ENCODE peak calls at places on chromosomes 7 and 10, in four cellular contexts. G is fibroblast of mammary gland, O is fibroblast of lung, Q is BJ. V is an unnamed sample.

GRCh38 chr7:69698109-69698840 is 100.0 kb downstream of the AUTS2 start:
- DNase-seq in G (no peak), O (no peak), Q (no peak), V (no peak)

GRCh38 chr7:50416509-50417299 is 33.4 kb downstream of the FIGNL1 start:
- DNase-seq in G (no peak), O (no peak), Q (no peak), V (no peak)

GRCh38 chr10:42896735-42897134 is 114.1 kb downstream of the BMS1 start:
- DNase-seq in O (no peak), G (no peak), Q (no peak), V (no peak)

GRCh38 chr10:7333995-7334964 is 76.6 kb downstream of the SFMBT2 start:
- DNase-seq in G (peak), Q (no peak), O (peak), V (no peak)

GRCh38 chr7:70762697-70763096 is 369.2 kb upstream of the GALNT17 start:
- DNase-seq in O (no peak), G (no peak), Q (no peak), V (no peak)

GRCh38 chr10:60130130-60130579 is 223.8 kb upstream of the CCDC6 start:
- DNase-seq in G (no peak), Q (no peak), O (no peak), V (no peak)

GRCh38 chr10:79390551-79391229 is 43.4 kb downstream of the PPIF start:
- DNase-seq in G (no peak), O (no peak), Q (no peak), V (no peak)

GRCh38 chr7:35802649-35803048 is 1.8 kb downstream of the SEPTIN7 start:
- DNase-seq in G (no peak), Q (no peak), O (no peak), V (no peak)

GRCh38 chr7:28957064-28957821 is 887 bp downstream of the TRIL start:
- DNase-seq in O (peak), Q (no peak), G (no peak), V (no peak)

GRCh38 chr10:13334556-13334955 is 13.5 kb downstream of the SEPHS1 start:
- DNase-seq in G (no peak), O (no peak), Q (no peak), V (no peak)

GRCh38 chr10:57849726-57850357 is 417.9 kb downstream of the IPMK start:
- DNase-seq in Q (no peak), O (peak), G (peak), V (no peak)

GRCh38 chr7:156139633-156140032 is 327.4 kb upstream of the SHH start:
- DNase-seq in Q (no peak), O (no peak), G (no peak), V (no peak)

GRCh38 chr7:101804087-101804631 is 13.3 kb upstream of the CUX1 start:
- DNase-seq in Q (no peak), O (no peak), G (no peak), V (no peak)
- H3K4me3 ChIP-seq in Q (no peak), O (no peak), G (no peak), V (no peak)

DNA sequence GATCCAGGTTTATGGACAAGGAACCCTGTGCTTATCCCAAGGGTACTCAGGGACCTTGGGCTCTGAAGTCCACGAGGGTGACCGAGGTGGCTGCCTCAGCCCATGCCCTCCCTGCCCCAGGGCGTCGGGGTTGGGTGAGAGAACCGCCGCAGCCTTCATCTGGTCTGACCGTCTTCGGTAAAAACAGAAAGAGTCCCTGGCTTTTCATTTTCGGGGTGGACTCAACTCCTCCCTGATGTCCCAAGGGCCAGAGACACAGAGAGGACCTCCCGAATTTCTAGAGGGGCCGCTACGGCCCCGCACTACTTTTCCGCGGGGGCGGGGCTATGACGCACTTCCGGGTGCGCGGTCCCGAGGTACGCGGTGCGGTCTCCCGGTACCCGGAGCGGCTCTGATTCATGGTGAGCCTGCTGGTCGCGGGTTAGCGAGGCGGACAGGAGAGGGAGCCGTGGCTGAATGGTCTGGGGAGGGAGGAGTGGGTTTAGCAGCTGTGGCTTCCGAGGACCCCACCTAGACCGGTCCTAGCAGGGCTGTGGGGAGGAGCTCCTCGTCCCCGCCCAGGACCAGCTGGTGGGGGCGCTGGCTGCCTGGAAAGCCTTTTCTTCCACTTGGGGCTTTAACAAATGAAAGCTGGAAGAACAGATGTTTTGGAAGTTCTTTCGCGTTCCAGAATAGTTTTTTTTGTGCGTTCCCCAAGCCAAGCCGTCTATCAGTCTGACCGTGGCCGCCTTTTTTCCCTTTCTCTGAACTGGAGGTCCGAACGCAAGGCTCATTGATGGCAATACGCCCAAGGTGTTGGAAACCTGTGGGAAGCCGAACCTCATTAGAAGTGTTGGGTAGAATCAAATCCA is at the start of gene ZSCAN21:
- DNase-seq in Q (no peak), G (peak), O (peak), V (peak)
- TF ChIP-seq CTCF in Q (peak), G (no peak), O (no peak), V (no peak)

GRCh38 chr7:124482229-124482628 is 283.4 kb downstream of the GPR37 start:
- DNase-seq in Q (no peak), G (no peak), O (no peak), V (no peak)

GRCh38 chr7:124480074-124480820 is 285.3 kb downstream of the GPR37 start:
- DNase-seq in Q (no peak), O (no peak), G (no peak), V (no peak)

DNA sequence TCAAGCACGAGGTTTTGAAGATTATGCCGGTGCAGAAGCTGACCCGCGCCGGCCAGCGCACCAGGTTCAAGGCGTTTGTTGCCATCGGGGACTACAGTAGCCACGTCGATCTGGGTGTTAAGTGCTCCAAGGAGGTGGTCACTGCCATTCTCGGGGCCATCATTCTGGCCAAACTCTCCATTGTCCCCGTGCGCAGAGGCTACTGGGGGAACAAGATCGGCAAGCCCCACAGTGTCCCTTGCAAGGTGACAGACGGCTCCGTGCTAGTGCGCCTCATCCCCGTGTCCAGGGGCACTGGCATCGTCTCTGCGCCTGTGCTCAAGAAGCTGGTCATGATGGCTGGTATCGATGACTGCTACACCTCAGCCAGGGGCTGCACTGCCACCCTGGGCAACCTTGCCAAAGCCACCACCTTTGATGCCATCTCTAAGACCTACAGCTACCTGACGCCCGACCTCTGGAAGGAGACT is 284.7 kb downstream of the GPR37 start:
- DNase-seq in Q (no peak), G (no peak), O (no peak), V (no peak)
- H3K4me3 ChIP-seq in Q (no peak), G (no peak), O (no peak), V (no peak)

DNA sequence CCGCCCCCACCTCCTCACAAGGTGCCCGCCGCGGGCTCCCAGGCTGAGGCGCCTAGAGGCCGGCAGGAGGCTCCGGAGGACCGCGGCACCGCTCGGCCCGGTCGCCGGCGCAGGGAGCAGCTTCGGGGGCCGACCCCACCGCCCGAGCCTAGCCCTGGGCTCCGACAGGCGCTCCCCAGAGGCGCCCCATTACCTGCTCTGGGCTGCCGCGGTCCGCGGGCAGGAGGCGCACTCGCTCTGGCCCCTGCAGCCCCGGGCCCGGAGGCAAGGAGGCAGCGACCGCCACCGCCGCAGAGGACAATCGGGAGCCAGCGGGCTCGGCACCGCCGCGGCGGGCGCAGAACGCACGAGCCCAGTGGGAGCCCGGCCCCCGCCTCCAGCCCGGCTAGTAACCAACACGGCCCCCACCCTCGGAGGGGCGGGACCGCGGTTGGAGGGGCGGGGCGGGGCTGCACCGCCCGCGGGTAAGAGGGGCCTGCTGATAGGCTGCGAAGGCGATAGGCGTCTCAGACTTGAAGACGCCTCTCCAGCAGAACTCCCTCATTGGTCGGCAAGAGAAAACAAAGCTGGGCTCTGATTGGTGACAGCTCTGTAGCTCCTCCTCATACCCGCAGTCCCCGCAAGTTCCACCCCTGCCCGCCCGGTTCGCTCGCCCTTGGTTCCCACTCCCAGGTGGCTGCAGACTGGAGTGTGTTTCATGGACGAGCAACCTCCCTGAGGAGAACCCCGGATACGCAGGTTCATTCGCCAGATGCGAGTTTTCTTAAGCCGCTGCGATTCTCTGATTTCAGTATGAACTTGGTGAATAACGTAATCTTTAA is at the start of gene MPP7:
- DNase-seq in O (peak), Q (peak), G (peak), V (peak)
- TF ChIP-seq CTCF in O (peak), Q (peak), G (no peak), V (peak)

GRCh38 chr7:94401411-94401810 is 6.7 kb downstream of the COL1A2 start:
- DNase-seq in G (peak), Q (no peak), O (no peak), V (no peak)

GRCh38 chr7:94400643-94401042 is 5.9 kb downstream of the COL1A2 start:
- DNase-seq in Q (no peak), G (peak), O (no peak), V (no peak)

GRCh38 chr7:94397721-94398120 is 3.0 kb downstream of the COL1A2 start:
- DNase-seq in G (peak), O (no peak), Q (no peak), V (no peak)

GRCh38 chr7:94396606-94397005 is 1.9 kb downstream of the COL1A2 start:
- DNase-seq in Q (no peak), O (peak), G (peak), V (no peak)

GRCh38 chr7:94400022-94400421 is 5.3 kb downstream of the COL1A2 start:
- DNase-seq in G (peak), O (no peak), Q (no peak), V (no peak)
- H3K4me3 ChIP-seq in G (peak), O (peak), Q (peak), V (peak)

DNA sequence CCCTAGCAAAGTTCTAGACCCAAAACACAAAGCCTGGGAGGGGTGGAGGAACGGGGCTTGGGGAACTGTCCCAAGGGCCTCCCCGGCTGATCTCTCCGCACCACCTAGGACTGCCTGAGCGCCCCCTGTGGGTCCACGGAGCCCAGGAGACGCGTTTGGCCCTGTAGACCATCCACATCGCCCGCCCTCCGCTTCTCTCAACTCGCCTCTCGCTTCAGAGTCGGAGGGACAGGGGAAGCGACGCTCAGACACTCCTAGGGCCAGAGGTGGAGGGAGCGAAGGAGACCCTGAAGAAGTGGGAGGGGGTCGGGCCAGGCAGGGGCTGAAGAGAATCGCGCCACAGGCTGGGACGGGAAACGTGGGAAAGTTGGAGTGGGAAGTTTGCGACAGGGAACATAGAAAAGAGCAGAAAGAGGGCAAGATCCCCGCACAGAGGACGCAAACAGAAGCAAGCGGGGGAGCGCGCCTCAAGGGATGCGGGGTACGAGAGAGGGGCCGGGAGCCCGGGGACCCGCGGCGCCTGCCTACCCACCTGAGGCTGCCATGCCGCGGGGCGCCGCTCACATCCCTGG is 378 bp downstream of the PIK3AP1 start:
- DNase-seq in O (no peak), G (no peak), Q (no peak), V (no peak)
- TF ChIP-seq CTCF in O (no peak), G (no peak), Q (peak), V (peak)